ENCODE peak calls at places on chromosomes 4 and X, in four cellular contexts. K, J, M and H are unnamed samples.
A peak's percentile ranks its signal among the peaks of the same experiment; 100 is the strongest.

GRCh38 chrX:19566359-19567141 is 51.2 kb upstream of the MAP3K15 start:
- DNase-seq in J (no peak), M (peak; percentile 77), K (no peak), H (peak; percentile 46)

GRCh38 chrX:100973411-100973810 is 3.9 kb downstream of the ARL13A start:
- DNase-seq in M (no peak), J (no peak), K (no peak), H (no peak)

GRCh38 chr4:89434364-89434988 is 126.9 kb upstream of the GPRIN3 start:
- DNase-seq in J (no peak), K (no peak), M (no peak), H (no peak)

GRCh38 chr4:177964693-177965168 is 522.5 kb upstream of the AGA start:
- DNase-seq in M (no peak), K (no peak), J (no peak), H (no peak)

GRCh38 chr4:36549256-36549655 is 267.8 kb downstream of the DTHD1 start:
- DNase-seq in K (no peak), M (no peak), J (no peak), H (no peak)

GRCh38 chr4:8439914-8440490 is 521 bp downstream of the ACOX3 start:
- DNase-seq in K (no peak), J (no peak), M (no peak), H (peak; percentile 72)

GRCh38 chr4:106691749-106692148 is 323.2 kb upstream of the GIMD1 start:
- DNase-seq in J (no peak), K (no peak), M (no peak), H (no peak)

GRCh38 chrX:129665916-129666644 is 11.3 kb upstream of the APLN start:
- DNase-seq in M (no peak), K (no peak), J (peak; percentile 39), H (no peak)

GRCh38 chr4:173264245-173264959 is 69.8 kb downstream of the HMGB2 start:
- DNase-seq in M (no peak), K (no peak), J (no peak), H (no peak)

GRCh38 chrX:136046295-136046894 is 61.2 kb downstream of the SLC9A6 start:
- DNase-seq in K (no peak), J (no peak), M (no peak), H (no peak)

GRCh38 chr4:12022409-12022808 is 593.7 kb upstream of the HS3ST1 start:
- DNase-seq in J (no peak), K (no peak), M (no peak), H (no peak)

GRCh38 chr4:144663852-144664488 is 18.0 kb downstream of the HHIP start:
- DNase-seq in J (no peak), M (no peak), K (no peak), H (no peak)
- TF ChIP-seq CTCF in J (no peak), M (no peak), K (no peak), H (no peak)

DNA sequence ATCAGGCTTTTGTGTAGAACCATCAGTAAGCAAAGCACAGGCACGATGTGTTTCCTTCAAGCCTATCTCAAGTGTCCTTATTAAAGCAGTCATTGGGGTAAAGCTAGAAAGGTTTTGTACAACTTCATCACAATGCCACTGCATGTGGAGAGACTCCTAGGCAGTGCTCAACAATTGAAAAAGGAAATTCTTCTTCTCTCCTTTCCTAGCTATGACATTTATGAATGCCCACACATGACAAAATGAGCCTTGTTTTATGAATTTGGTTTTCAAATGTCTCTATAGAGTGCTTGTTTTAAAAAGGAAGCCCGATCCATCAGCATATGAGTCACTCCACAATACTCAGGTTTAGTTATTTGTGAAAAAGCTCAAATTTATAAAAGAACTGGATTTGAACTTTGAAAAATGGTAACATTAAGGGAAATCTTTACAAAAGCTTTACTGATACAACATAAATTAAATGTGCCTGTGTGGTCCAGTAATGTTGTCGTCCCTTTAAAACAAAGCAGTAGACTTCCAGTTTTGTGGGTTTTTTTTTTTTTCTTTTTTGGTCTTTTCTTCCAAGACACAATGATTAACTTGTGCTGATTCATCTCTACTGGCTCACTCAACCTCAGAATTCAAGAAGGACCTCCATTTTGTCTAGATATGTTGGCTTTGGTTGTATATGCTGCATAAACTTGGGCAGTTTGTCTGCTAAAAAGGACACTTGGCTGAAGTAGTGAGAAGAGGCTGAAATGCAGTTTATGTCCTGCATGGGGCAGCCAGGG is 273.8 kb downstream of the GASK1B start:
- DNase-seq in K (no peak), J (no peak), M (no peak), H (no peak)
- TF ChIP-seq CTCF in K (no peak), J (no peak), M (no peak), H (no peak)

DNA sequence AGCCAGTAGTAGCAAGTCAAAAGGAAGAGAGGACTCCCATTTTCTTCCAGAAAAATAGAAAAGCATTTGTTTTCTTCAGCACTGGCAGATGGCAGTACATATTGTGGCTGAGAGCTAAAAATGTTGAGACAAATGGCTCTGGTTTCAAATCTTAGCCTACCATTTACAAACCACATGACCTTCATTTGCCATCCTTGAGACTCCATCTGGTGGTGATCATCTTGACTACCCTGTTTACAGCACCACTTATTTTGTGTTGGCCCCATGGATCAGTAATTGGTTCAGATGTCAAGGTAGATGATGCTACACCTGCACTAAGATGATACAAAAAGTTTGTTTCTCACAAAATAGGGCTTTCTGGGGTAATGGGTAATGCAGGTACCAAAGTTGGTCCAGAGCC is 951.8 kb upstream of the IGFBP7 start:
- DNase-seq in K (no peak), M (no peak), J (no peak), H (no peak)
- TF ChIP-seq CTCF in K (no peak), M (no peak), J (no peak), H (no peak)

GRCh38 chrX:8868906-8869305 is 67.7 kb upstream of the FAM9A start:
- DNase-seq in K (no peak), J (no peak), M (no peak), H (no peak)
- TF ChIP-seq CTCF in K (no peak), J (no peak), M (no peak), H (no peak)

GRCh38 chr4:25184056-25184455 is 23.8 kb upstream of the SEPSECS start:
- DNase-seq in J (no peak), M (no peak), K (no peak), H (no peak)

GRCh38 chr4:25178838-25179261 is 18.6 kb upstream of the SEPSECS start:
- DNase-seq in K (no peak), J (no peak), M (no peak), H (no peak)

GRCh38 chr4:25182941-25183340 is 22.7 kb upstream of the SEPSECS start:
- DNase-seq in M (no peak), J (no peak), K (no peak), H (no peak)

GRCh38 chr4:25177147-25177546 is 16.9 kb upstream of the SEPSECS start:
- DNase-seq in J (no peak), M (no peak), K (no peak), H (no peak)

GRCh38 chr4:25180524-25181131 is 20.4 kb upstream of the SEPSECS start:
- DNase-seq in K (no peak), M (peak; percentile 38), J (peak; percentile 14), H (no peak)
- TF ChIP-seq CTCF in K (no peak), M (peak; percentile 71), J (peak; percentile 41), H (peak; percentile 81)